ENCODE peak calls at places on chromosomes 4 and X, in four cellular contexts. Z is body of pancreas, F is epithelial cell of proximal tubule, C is stomach. N is an unnamed sample.
A peak's percentile ranks its signal among the peaks of the same experiment; 100 is the strongest.

GRCh38 chr4:152424980-152425379 is 110.9 kb downstream of the FBXW7 start:
- DNase-seq in Z (no peak), F (no peak), C (no peak), N (no peak)

GRCh38 chrX:12548746-12549145 is 242.5 kb upstream of the PRPS2 start:
- DNase-seq in Z (no peak), F (no peak), C (no peak), N (no peak)

GRCh38 chrX:121336831-121337421 is 289.5 kb downstream of the GLUD2 start:
- DNase-seq in Z (no peak), F (no peak), C (no peak), N (no peak)

GRCh38 chr4:76767983-76768382 is 130.0 kb downstream of the SOWAHB start:
- DNase-seq in Z (no peak), F (no peak), C (no peak), N (no peak)

GRCh38 chr4:186104895-186105720 is 604 bp downstream of the FAM149A start:
- DNase-seq in Z (peak; percentile 35), F (no peak), C (peak; percentile 32), N (no peak)

GRCh38 chr4:83889802-83890201 is 353.9 kb downstream of the GPAT3 start:
- DNase-seq in Z (no peak), F (peak; percentile 59), C (no peak), N (peak; percentile 48)

GRCh38 chr4:118325443-118325842 is 27.4 kb downstream of the PRSS12 start:
- DNase-seq in Z (no peak), F (no peak), C (no peak), N (no peak)

GRCh38 chr4:188107931-188108843 is 1.2 kb downstream of the TRIML2 start:
- DNase-seq in Z (no peak), F (no peak), C (no peak), N (no peak)

GRCh38 chr4:137819964-137820383 is 287.7 kb upstream of the PCDH18 start:
- DNase-seq in Z (peak; percentile 25), F (peak; percentile 22), C (no peak), N (peak; percentile 12)

GRCh38 chr4:41580007-41580406 is 42.0 kb downstream of the LIMCH1 start:
- DNase-seq in Z (no peak), F (no peak), C (no peak), N (no peak)

GRCh38 chr4:156705291-156705690 is 266.3 kb downstream of the PDGFC start:
- DNase-seq in Z (no peak), F (no peak), C (no peak), N (no peak)

GRCh38 chr4:15040916-15041463 is 38.7 kb downstream of the CPEB2 start:
- DNase-seq in Z (no peak), F (no peak), C (no peak), N (no peak)

GRCh38 chr4:2792711-2793577 is at the start of gene SH3BP2:
- DNase-seq in Z (peak; percentile 86), F (no peak), C (peak; percentile 86), N (no peak)

GRCh38 chr4:23822181-23822580 is 67.7 kb downstream of the PPARGC1A start:
- DNase-seq in Z (no peak), F (no peak), C (no peak), N (no peak)

GRCh38 chrX:15686818-15687685 is 22.4 kb upstream of the CLTRN start:
- DNase-seq in Z (peak; percentile 70), F (no peak), C (peak; percentile 67), N (no peak)

GRCh38 chr4:88018471-88018870 is 11.0 kb downstream of the PKD2 start:
- DNase-seq in Z (peak; percentile 49), F (no peak), C (no peak), N (no peak)

GRCh38 chr4:186693159-186693815 is 30.4 kb downstream of the FAT1 start:
- DNase-seq in Z (peak; percentile 74), F (no peak), C (peak; percentile 76), N (no peak)

GRCh38 chr4:865121-865465 is 39.2 kb upstream of the CPLX1 start:
- DNase-seq in Z (no peak), F (no peak), C (no peak), N (no peak)

GRCh38 chr4:25782482-25782881 is 80.3 kb downstream of the SEL1L3 start:
- DNase-seq in Z (no peak), F (no peak), C (no peak), N (no peak)

GRCh38 chr4:23332266-23332665 is 557.6 kb downstream of the PPARGC1A start:
- DNase-seq in Z (no peak), F (peak; percentile 65), C (no peak), N (no peak)

GRCh38 chrX:130994671-130995070 is 63.5 kb upstream of the ARHGAP36 start:
- DNase-seq in Z (peak; percentile 17), F (no peak), C (no peak), N (no peak)

GRCh38 chr4:168129046-168129772 is 36.9 kb downstream of the ANXA10 start:
- DNase-seq in Z (no peak), F (no peak), C (no peak), N (no peak)

GRCh38 chr4:47413515-47413914 is 50.0 kb downstream of the COMMD8 start:
- DNase-seq in Z (no peak), F (peak; percentile 57), C (no peak), N (peak; percentile 21)

GRCh38 chr4:2788532-2789103 is 4.3 kb upstream of the SH3BP2 start:
- DNase-seq in Z (peak; percentile 37), F (no peak), C (peak; percentile 63), N (no peak)

GRCh38 chr4:189029961-189030360 is 890.7 kb downstream of the TRIML1 start:
- DNase-seq in Z (no peak), F (no peak), C (no peak), N (no peak)

GRCh38 chr4:168183717-168184571 is 91.6 kb downstream of the ANXA10 start:
- DNase-seq in Z (no peak), F (no peak), C (no peak), N (no peak)

GRCh38 chr4:87093443-87094123 is 126.8 kb downstream of the KLHL8 start:
- DNase-seq in Z (peak; percentile 50), F (no peak), C (no peak), N (no peak)

GRCh38 chr4:177161781-177162180 is 147.9 kb upstream of the NEIL3 start:
- DNase-seq in Z (no peak), F (no peak), C (no peak), N (no peak)

GRCh38 chrX:147570483-147570882 is 341.2 kb upstream of the FMR1 start:
- DNase-seq in Z (no peak), F (no peak), C (no peak), N (no peak)

GRCh38 chr4:118816538-118817177 is 19.3 kb downstream of the SEC24D start:
- DNase-seq in Z (no peak), F (no peak), C (no peak), N (no peak)